ENCODE peak calls at places on chromosomes 2 and 18, in four cellular contexts. K is A549, M is GM12878, I is SK-N-SH. P is an unnamed sample.
A peak's percentile ranks its signal among the peaks of the same experiment; 100 is the strongest.

GRCh38 chr2:217816396-217816869 is 186.4 kb downstream of the TNS1 start:
- DNase-seq in K (no peak), M (no peak), I (peak; percentile 47), P (no peak)

GRCh38 chr2:95185197-95185596 is 19.6 kb downstream of the ZNF2 start:
- DNase-seq in K (no peak), M (no peak), I (no peak), P (no peak)

GRCh38 chr18:25648724-25649260 is 296.8 kb upstream of the ZNF521 start:
- DNase-seq in K (no peak), M (no peak), I (no peak), P (no peak)

GRCh38 chr18:8870528-8870927 is 165.2 kb downstream of the MTCL1 start:
- DNase-seq in K (no peak), M (no peak), I (no peak), P (no peak)

GRCh38 chr2:15169326-15170038 is 391.7 kb downstream of the NBAS start:
- DNase-seq in K (peak; percentile 46), M (no peak), I (peak; percentile 50), P (peak; percentile 56)

GRCh38 chr2:170052151-170052550 is 125.8 kb upstream of the MYO3B start:
- DNase-seq in K (no peak), M (no peak), I (no peak), P (no peak)

GRCh38 chr2:147845608-147846002 is 776 bp downstream of the ACVR2A start:
- DNase-seq in K (no peak), M (no peak), I (no peak), P (peak; percentile 13)

GRCh38 chr2:7987992-7988391 is 693.9 kb upstream of the ID2 start:
- DNase-seq in K (no peak), M (no peak), I (no peak), P (no peak)

GRCh38 chr2:52877703-52878102 is 889.9 kb upstream of the CHAC2 start:
- DNase-seq in K (no peak), M (no peak), I (no peak), P (no peak)

GRCh38 chr2:224073676-224074075 is 34.6 kb upstream of the SERPINE2 start:
- DNase-seq in K (no peak), M (no peak), I (no peak), P (no peak)

GRCh38 chr2:224063308-224063648 is 24.2 kb upstream of the SERPINE2 start:
- DNase-seq in K (no peak), M (no peak), I (no peak), P (no peak)

GRCh38 chr2:224072541-224073188 is 33.6 kb upstream of the SERPINE2 start:
- DNase-seq in K (no peak), M (no peak), I (no peak), P (no peak)

GRCh38 chr2:224069172-224069571 is 30.1 kb upstream of the SERPINE2 start:
- DNase-seq in K (no peak), M (no peak), I (no peak), P (no peak)
- TF ChIP-seq PBX3 in K (no peak), M (no peak), I (no peak), P (no peak)

GRCh38 chr2:39665811-39666488 is at the start of gene TMEM178A:
- DNase-seq in K (peak; percentile 29), M (no peak), I (peak; percentile 90), P (no peak)

GRCh38 chr2:39667881-39668276 is 2.2 kb downstream of the TMEM178A start:
- DNase-seq in K (no peak), M (no peak), I (no peak), P (no peak)

GRCh38 chr2:39667142-39667880 is 1.6 kb downstream of the TMEM178A start:
- DNase-seq in K (no peak), M (no peak), I (no peak), P (no peak)

GRCh38 chr2:39664898-39665591 is 672 bp upstream of the TMEM178A start:
- DNase-seq in K (no peak), M (no peak), I (no peak), P (no peak)

DNA sequence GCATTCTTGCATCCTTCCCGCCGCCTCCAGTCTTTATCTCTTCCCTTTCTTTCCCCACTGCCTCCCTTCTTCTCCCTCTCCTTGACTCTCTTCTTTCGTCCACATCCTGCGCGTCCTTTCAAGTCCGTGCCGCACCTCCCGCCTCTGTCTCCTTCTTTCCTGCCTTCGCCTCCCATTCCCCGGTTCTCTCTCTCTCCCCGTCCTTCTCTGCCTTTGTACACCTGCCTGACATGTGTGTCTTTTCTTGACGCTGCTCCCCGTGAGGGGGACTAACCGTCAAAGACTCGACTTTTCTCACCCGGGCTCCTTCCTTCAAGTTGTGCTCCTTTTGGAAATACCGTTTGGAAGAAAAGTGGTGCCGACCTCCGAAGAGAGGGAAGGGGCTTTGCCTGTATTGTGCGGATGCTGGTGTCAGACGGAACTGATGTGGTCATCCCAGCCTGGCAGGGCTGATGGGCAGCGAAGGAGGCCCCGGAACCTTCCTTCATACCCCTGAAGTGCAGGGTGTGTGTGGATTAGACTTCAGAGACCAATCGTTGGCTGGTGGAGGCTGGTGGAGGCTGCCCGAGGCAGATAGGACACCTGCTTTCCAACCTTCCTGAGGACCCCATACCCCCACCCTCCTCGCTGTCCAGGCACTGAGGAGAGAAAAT is 898 bp downstream of the TMEM178A start:
- DNase-seq in K (peak; percentile 26), M (no peak), I (peak; percentile 62), P (no peak)
- TF ChIP-seq PBX3 in K (no peak), M (no peak), I (no peak), P (no peak)

DNA sequence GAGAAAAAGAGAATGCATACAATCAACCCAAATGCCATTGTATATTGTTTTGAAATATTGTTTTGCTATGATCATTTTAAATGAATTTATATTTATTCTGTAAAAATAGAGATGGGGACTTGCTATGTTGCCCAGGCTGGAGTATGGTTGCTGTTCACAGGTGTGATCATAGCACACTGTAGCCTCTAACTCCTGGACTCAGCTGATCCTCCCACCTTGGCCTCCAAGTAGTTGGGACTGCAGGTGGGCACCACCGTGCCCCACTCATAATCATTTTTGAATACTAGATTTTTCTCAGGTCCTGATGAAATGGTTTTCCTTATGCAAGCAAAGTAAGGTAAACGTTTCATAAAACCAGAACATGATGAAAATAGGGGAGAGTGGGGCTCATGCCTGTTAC is 46.3 kb downstream of the TMEM17 start:
- DNase-seq in K (no peak), M (no peak), I (no peak), P (no peak)
- TF ChIP-seq PBX3 in K (no peak), M (no peak), I (no peak), P (no peak)

GRCh38 chr2:88658890-88659881 is 31.9 kb upstream of the EIF2AK3 start:
- DNase-seq in K (no peak), M (no peak), I (no peak), P (peak; percentile 64)
- TF ChIP-seq PBX3 in K (no peak), M (no peak), I (peak; percentile 27), P (no peak)

DNA sequence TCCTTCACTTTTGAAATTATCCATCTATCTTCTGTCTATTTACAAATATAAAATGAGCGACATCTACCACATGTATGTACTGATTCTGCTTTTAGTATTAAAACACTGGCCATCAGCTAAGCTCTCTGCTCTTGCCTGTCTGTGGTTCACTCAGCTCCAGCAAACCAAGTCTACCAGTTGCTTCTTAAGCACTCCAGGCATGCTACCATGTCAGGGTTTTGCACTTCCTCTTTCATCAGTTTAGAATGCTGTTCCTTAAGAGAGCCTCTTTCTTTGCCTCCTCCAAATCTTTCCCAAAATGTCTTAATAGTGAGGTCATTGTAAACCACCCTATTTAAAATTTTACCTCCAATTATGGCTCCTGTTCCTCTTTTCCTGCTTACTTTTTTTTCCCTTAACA is 59.5 kb downstream of the SCN3A start:
- DNase-seq in K (no peak), M (no peak), I (no peak), P (no peak)
- TF ChIP-seq PBX3 in K (no peak), M (no peak), I (no peak), P (no peak)

DNA sequence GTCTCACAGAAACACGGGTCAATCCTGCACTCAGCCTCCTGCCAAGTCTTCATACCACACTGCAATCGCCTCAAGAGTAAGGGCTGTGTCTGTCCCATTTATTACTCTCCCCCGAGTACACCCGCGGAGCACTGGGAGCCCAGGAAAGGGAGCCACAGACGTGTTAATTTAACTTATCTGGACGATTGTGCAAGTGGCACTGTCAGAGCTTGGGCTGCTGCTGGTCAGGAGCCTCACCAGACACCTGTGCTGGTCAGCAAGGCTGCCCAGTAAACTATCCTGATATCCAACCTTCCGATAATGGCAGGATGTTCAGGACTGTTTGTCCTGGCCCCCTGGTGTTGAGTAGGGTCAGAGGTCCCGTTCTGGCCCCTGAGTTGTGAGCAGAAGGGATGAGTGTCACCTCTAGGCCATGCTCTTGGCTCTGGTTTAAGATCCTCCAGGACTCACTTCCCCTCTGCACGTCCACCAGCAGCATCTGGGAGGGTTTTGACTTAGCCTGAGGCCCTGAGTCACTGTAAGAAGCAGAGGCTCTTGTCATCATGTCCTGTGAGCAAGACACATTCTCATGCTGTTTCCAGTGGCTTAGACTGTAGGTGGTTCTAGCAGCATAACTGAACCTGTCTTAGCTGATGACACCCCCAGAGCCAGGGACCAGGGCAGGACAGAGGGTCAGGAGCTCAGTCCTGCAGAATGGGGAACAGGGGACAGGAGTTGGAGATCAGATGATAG is 82.5 kb upstream of the ARL4C start:
- DNase-seq in K (no peak), M (no peak), I (peak; percentile 20), P (no peak)
- TF ChIP-seq PBX3 in K (no peak), M (no peak), I (no peak), P (no peak)

P was measured in HepG2.